ENCODE peak calls at places on chromosomes 5 and 9, in ten cellular contexts. One of them, this sample, is unnamed.

GRCh38 chr5:129114539-129115193 is 20.1 kb downstream of the ISOC1 start:
- DNase-seq in cardiac muscle cell: no peak
- DNase-seq in endothelial cell of umbilical vein: no peak
- DNase-seq in body of pancreas: no peak
- DNase-seq in keratinocyte: no peak
- DNase-seq in Calu3: no peak
- DNase-seq in PC-9: no peak
- DNase-seq in PC-3: no peak
- DNase-seq in ascending aorta: no peak
- DNase-seq in fibroblast of mammary gland: no peak
- DNase-seq in this sample: no peak

GRCh38 chr9:92639124-92639523 is 30.8 kb downstream of the IPPK start:
- DNase-seq in fibroblast of mammary gland: no peak
- DNase-seq in Calu3: no peak
- DNase-seq in endothelial cell of umbilical vein: no peak
- DNase-seq in keratinocyte: no peak
- DNase-seq in body of pancreas: no peak
- DNase-seq in cardiac muscle cell: no peak
- DNase-seq in PC-9: no peak
- DNase-seq in ascending aorta: no peak
- DNase-seq in PC-3: no peak
- DNase-seq in this sample: no peak

GRCh38 chr5:75331095-75332090 is 5.6 kb upstream of the HMGCR start:
- DNase-seq in cardiac muscle cell: no peak
- DNase-seq in PC-3: no peak
- DNase-seq in ascending aorta: no peak
- DNase-seq in fibroblast of mammary gland: no peak
- DNase-seq in PC-9: no peak
- DNase-seq in endothelial cell of umbilical vein: no peak
- DNase-seq in Calu3: no peak
- DNase-seq in body of pancreas: no peak
- DNase-seq in keratinocyte: no peak
- DNase-seq in this sample: no peak

GRCh38 chr9:18905033-18905882 is 127.8 kb downstream of the SAXO1 start:
- DNase-seq in ascending aorta: no peak
- DNase-seq in body of pancreas: no peak
- DNase-seq in Calu3: no peak
- DNase-seq in keratinocyte: no peak
- DNase-seq in PC-3: peak
- DNase-seq in endothelial cell of umbilical vein: no peak
- DNase-seq in fibroblast of mammary gland: peak
- DNase-seq in cardiac muscle cell: no peak
- DNase-seq in PC-9: no peak
- DNase-seq in this sample: no peak

GRCh38 chr5:167180899-167181298 is 1110.5 kb upstream of the WWC1 start:
- DNase-seq in PC-3: no peak
- DNase-seq in keratinocyte: no peak
- DNase-seq in ascending aorta: no peak
- DNase-seq in body of pancreas: no peak
- DNase-seq in fibroblast of mammary gland: no peak
- DNase-seq in Calu3: no peak
- DNase-seq in endothelial cell of umbilical vein: no peak
- DNase-seq in cardiac muscle cell: no peak
- DNase-seq in PC-9: no peak
- DNase-seq in this sample: no peak

GRCh38 chr9:109733690-109734089 is 46.3 kb upstream of the PALM2AKAP2 start:
- DNase-seq in keratinocyte: peak
- DNase-seq in endothelial cell of umbilical vein: no peak
- DNase-seq in ascending aorta: no peak
- DNase-seq in PC-3: peak
- DNase-seq in body of pancreas: no peak
- DNase-seq in Calu3: peak
- DNase-seq in PC-9: peak
- DNase-seq in cardiac muscle cell: no peak
- DNase-seq in fibroblast of mammary gland: peak
- DNase-seq in this sample: peak

GRCh38 chr5:144189800-144190429 is 19.2 kb downstream of the KCTD16 start:
- DNase-seq in Calu3: peak
- DNase-seq in fibroblast of mammary gland: peak
- DNase-seq in PC-3: peak
- DNase-seq in keratinocyte: no peak
- DNase-seq in body of pancreas: no peak
- DNase-seq in endothelial cell of umbilical vein: peak
- DNase-seq in cardiac muscle cell: no peak
- DNase-seq in PC-9: no peak
- DNase-seq in ascending aorta: peak
- DNase-seq in this sample: peak

GRCh38 chr9:38183994-38184568 is 115.1 kb upstream of the SHB start:
- DNase-seq in keratinocyte: no peak
- DNase-seq in endothelial cell of umbilical vein: no peak
- DNase-seq in ascending aorta: no peak
- DNase-seq in Calu3: no peak
- DNase-seq in cardiac muscle cell: no peak
- DNase-seq in fibroblast of mammary gland: peak
- DNase-seq in PC-9: no peak
- DNase-seq in PC-3: peak
- DNase-seq in body of pancreas: peak
- DNase-seq in this sample: peak

GRCh38 chr9:93592389-93593021 is 16.1 kb downstream of the PHF2 start:
- DNase-seq in endothelial cell of umbilical vein: no peak
- DNase-seq in cardiac muscle cell: no peak
- DNase-seq in PC-3: no peak
- DNase-seq in keratinocyte: no peak
- DNase-seq in body of pancreas: no peak
- DNase-seq in Calu3: no peak
- DNase-seq in fibroblast of mammary gland: no peak
- DNase-seq in ascending aorta: no peak
- DNase-seq in PC-9: no peak
- DNase-seq in this sample: no peak

GRCh38 chr5:16912080-16912479 is 24.0 kb downstream of the MYO10 start:
- DNase-seq in endothelial cell of umbilical vein: no peak
- DNase-seq in cardiac muscle cell: no peak
- DNase-seq in body of pancreas: no peak
- DNase-seq in PC-3: no peak
- DNase-seq in PC-9: no peak
- DNase-seq in Calu3: no peak
- DNase-seq in fibroblast of mammary gland: no peak
- DNase-seq in ascending aorta: no peak
- DNase-seq in keratinocyte: no peak
- DNase-seq in this sample: no peak

GRCh38 chr5:148398698-148399121 is 15.0 kb downstream of the FBXO38 start:
- DNase-seq in fibroblast of mammary gland: no peak
- DNase-seq in endothelial cell of umbilical vein: peak
- DNase-seq in ascending aorta: no peak
- DNase-seq in Calu3: peak
- DNase-seq in body of pancreas: no peak
- DNase-seq in PC-3: peak
- DNase-seq in keratinocyte: no peak
- DNase-seq in cardiac muscle cell: no peak
- DNase-seq in PC-9: peak
- DNase-seq in this sample: peak

GRCh38 chr9:86126998-86127972 is 27.9 kb upstream of the GOLM1 start:
- DNase-seq in ascending aorta: peak
- DNase-seq in PC-3: peak
- DNase-seq in cardiac muscle cell: peak
- DNase-seq in fibroblast of mammary gland: peak
- DNase-seq in PC-9: peak
- DNase-seq in keratinocyte: peak
- DNase-seq in body of pancreas: peak
- DNase-seq in endothelial cell of umbilical vein: no peak
- DNase-seq in Calu3: peak
- DNase-seq in this sample: peak

GRCh38 chr5:87850843-87851242 is 417.8 kb downstream of the TMEM161B start:
- DNase-seq in PC-9: no peak
- DNase-seq in endothelial cell of umbilical vein: no peak
- DNase-seq in keratinocyte: no peak
- DNase-seq in fibroblast of mammary gland: no peak
- DNase-seq in Calu3: no peak
- DNase-seq in ascending aorta: no peak
- DNase-seq in PC-3: peak
- DNase-seq in body of pancreas: no peak
- DNase-seq in cardiac muscle cell: no peak
- DNase-seq in this sample: peak

GRCh38 chr5:127410906-127411780 is 106.3 kb upstream of the PRRC1 start:
- DNase-seq in PC-3: no peak
- DNase-seq in PC-9: no peak
- DNase-seq in endothelial cell of umbilical vein: no peak
- DNase-seq in body of pancreas: no peak
- DNase-seq in Calu3: no peak
- DNase-seq in ascending aorta: no peak
- DNase-seq in cardiac muscle cell: no peak
- DNase-seq in keratinocyte: no peak
- DNase-seq in fibroblast of mammary gland: no peak
- DNase-seq in this sample: no peak

GRCh38 chr5:79143684-79144379 is 32.2 kb downstream of the BHMT start:
- DNase-seq in PC-9: peak
- DNase-seq in endothelial cell of umbilical vein: no peak
- DNase-seq in PC-3: peak
- DNase-seq in Calu3: peak
- DNase-seq in keratinocyte: peak
- DNase-seq in fibroblast of mammary gland: peak
- DNase-seq in cardiac muscle cell: no peak
- DNase-seq in ascending aorta: no peak
- DNase-seq in body of pancreas: no peak
- DNase-seq in this sample: peak

GRCh38 chr5:172830876-172831662 is 3.0 kb upstream of the ERGIC1 start:
- DNase-seq in keratinocyte: no peak
- DNase-seq in fibroblast of mammary gland: peak
- DNase-seq in ascending aorta: no peak
- DNase-seq in PC-3: peak
- DNase-seq in endothelial cell of umbilical vein: peak
- DNase-seq in Calu3: no peak
- DNase-seq in body of pancreas: no peak
- DNase-seq in cardiac muscle cell: no peak
- DNase-seq in PC-9: no peak
- DNase-seq in this sample: peak

GRCh38 chr5:120532835-120533234 is 68.7 kb downstream of the PRR16 start:
- DNase-seq in ascending aorta: no peak
- DNase-seq in keratinocyte: no peak
- DNase-seq in PC-3: no peak
- DNase-seq in body of pancreas: no peak
- DNase-seq in Calu3: peak
- DNase-seq in fibroblast of mammary gland: no peak
- DNase-seq in endothelial cell of umbilical vein: no peak
- DNase-seq in cardiac muscle cell: peak
- DNase-seq in PC-9: no peak
- DNase-seq in this sample: no peak
- TF ChIP-seq CTCF in ascending aorta: no peak
- TF ChIP-seq CTCF in keratinocyte: no peak
- TF ChIP-seq CTCF in PC-3: no peak
- TF ChIP-seq CTCF in body of pancreas: no peak
- TF ChIP-seq CTCF in Calu3: no peak
- TF ChIP-seq CTCF in fibroblast of mammary gland: peak
- TF ChIP-seq CTCF in endothelial cell of umbilical vein: peak
- TF ChIP-seq CTCF in cardiac muscle cell: peak
- TF ChIP-seq CTCF in PC-9: no peak
- TF ChIP-seq CTCF in this sample: no peak

DNA sequence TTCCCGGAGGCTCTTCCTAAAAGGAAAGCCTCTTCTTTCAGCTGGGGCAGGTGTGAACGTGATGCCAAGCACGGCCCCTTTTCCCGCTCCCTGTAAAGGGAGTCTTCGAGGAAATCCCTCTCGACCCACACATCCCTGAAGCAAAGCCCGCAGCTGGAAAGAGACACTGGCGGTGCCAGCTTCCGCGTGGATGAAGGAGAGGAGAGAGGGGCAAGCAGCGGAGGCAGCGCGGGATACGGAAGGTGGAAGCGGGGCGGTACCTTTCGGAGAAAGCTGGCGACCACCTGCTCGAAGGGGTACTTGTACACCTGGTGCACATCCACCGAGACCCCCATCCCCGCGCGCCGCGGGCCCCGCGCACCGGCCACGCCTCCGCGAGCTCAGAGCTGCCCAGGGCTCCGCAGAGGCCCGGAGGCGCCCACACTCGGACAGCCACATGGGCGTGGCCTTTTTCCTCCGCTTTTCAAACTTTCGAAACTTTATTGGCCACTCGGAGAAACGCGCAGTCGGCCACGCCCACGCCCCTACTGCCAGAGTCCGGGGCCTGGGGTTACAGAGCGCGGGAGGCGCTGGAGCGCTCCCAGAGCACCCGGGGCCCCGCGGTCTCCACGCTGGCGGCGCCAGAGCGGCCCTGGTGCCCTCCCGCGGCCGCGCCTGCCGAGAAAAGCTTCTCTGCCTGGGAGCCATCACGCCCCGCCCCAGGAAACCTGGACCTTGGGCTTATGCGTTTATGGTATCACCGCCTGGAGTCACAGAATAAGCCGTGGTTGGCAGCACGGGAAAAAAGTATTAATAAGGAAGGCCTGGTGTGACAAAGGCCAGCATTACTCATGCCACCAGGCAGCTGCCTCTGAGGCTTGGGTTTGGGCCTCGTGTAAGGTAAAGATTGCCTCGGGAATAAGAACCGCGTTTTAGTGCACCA is at the start of gene PRELID2:
- DNase-seq in body of pancreas: peak
- DNase-seq in Calu3: peak
- DNase-seq in fibroblast of mammary gland: peak
- DNase-seq in endothelial cell of umbilical vein: peak
- DNase-seq in PC-3: peak
- DNase-seq in ascending aorta: peak
- DNase-seq in PC-9: peak
- DNase-seq in keratinocyte: no peak
- DNase-seq in cardiac muscle cell: peak
- DNase-seq in this sample: peak
- TF ChIP-seq CTCF in body of pancreas: peak
- TF ChIP-seq CTCF in Calu3: no peak
- TF ChIP-seq CTCF in fibroblast of mammary gland: no peak
- TF ChIP-seq CTCF in endothelial cell of umbilical vein: no peak
- TF ChIP-seq CTCF in PC-3: peak
- TF ChIP-seq CTCF in ascending aorta: no peak
- TF ChIP-seq CTCF in PC-9: peak
- TF ChIP-seq CTCF in keratinocyte: no peak
- TF ChIP-seq CTCF in cardiac muscle cell: no peak
- TF ChIP-seq CTCF in this sample: no peak

DNA sequence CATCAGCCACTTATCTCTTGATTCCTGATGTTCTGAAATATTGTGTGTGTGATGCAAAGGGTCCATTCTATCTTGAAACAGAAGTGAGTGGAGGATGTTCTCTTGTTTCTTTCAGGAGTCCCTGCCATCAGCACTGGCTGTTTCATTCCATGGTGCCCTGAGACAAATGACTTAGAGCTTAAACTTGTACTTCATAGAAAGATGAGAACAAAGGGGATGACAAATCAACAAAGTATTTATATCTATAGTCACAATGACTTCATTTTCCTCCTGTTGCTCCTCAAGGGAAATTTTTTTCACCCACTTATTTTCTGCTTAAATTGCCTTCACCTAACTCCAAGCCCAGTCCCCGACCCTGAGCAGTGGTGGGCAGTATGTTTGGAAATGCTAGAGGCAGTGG is 171.6 kb downstream of the TARS1 start:
- DNase-seq in Calu3: no peak
- DNase-seq in endothelial cell of umbilical vein: no peak
- DNase-seq in fibroblast of mammary gland: peak
- DNase-seq in PC-9: peak
- DNase-seq in PC-3: peak
- DNase-seq in ascending aorta: no peak
- DNase-seq in keratinocyte: no peak
- DNase-seq in cardiac muscle cell: no peak
- DNase-seq in body of pancreas: no peak
- DNase-seq in this sample: peak
- TF ChIP-seq CTCF in Calu3: no peak
- TF ChIP-seq CTCF in endothelial cell of umbilical vein: no peak
- TF ChIP-seq CTCF in fibroblast of mammary gland: no peak
- TF ChIP-seq CTCF in PC-9: no peak
- TF ChIP-seq CTCF in PC-3: no peak
- TF ChIP-seq CTCF in ascending aorta: no peak
- TF ChIP-seq CTCF in keratinocyte: no peak
- TF ChIP-seq CTCF in cardiac muscle cell: no peak
- TF ChIP-seq CTCF in body of pancreas: no peak
- TF ChIP-seq CTCF in this sample: no peak

GRCh38 chr5:90637731-90638130 is 79.1 kb downstream of the ADGRV1 start:
- DNase-seq in endothelial cell of umbilical vein: no peak
- DNase-seq in cardiac muscle cell: no peak
- DNase-seq in PC-3: no peak
- DNase-seq in PC-9: no peak
- DNase-seq in fibroblast of mammary gland: no peak
- DNase-seq in body of pancreas: no peak
- DNase-seq in ascending aorta: no peak
- DNase-seq in Calu3: no peak
- DNase-seq in keratinocyte: no peak
- DNase-seq in this sample: no peak
- TF ChIP-seq CTCF in endothelial cell of umbilical vein: no peak
- TF ChIP-seq CTCF in cardiac muscle cell: no peak
- TF ChIP-seq CTCF in PC-3: no peak
- TF ChIP-seq CTCF in PC-9: no peak
- TF ChIP-seq CTCF in fibroblast of mammary gland: no peak
- TF ChIP-seq CTCF in body of pancreas: no peak
- TF ChIP-seq CTCF in ascending aorta: no peak
- TF ChIP-seq CTCF in Calu3: no peak
- TF ChIP-seq CTCF in keratinocyte: no peak
- TF ChIP-seq CTCF in this sample: no peak